ENCODE peak calls at places on chromosomes 12 and 14, in four cellular contexts. One of them, this sample, is unnamed.
A peak's percentile ranks its signal among the peaks of the same experiment; 100 is the strongest.

GRCh38 chr12:125124320-125124966 is 59.2 kb downstream of the AACS start:
- DNase-seq in PC-3: peak; percentile 85
- DNase-seq in IMR-90: no peak
- DNase-seq in CD4-positive, CD25-positive, alpha-beta regulatory T cell: no peak
- DNase-seq in this sample: no peak

GRCh38 chr12:47082963-47083621 is 3.3 kb upstream of the AMIGO2 start:
- DNase-seq in PC-3: peak; percentile 96
- DNase-seq in IMR-90: peak; percentile 95
- DNase-seq in CD4-positive, CD25-positive, alpha-beta regulatory T cell: no peak
- DNase-seq in this sample: no peak

GRCh38 chr12:5487971-5488955 is 56.4 kb downstream of the NTF3 start:
- DNase-seq in CD4-positive, CD25-positive, alpha-beta regulatory T cell: no peak
- DNase-seq in IMR-90: peak; percentile 89
- DNase-seq in PC-3: no peak
- DNase-seq in this sample: no peak

GRCh38 chr12:111150476-111150875 is 218.4 kb downstream of the PHETA1 start:
- DNase-seq in CD4-positive, CD25-positive, alpha-beta regulatory T cell: no peak
- DNase-seq in IMR-90: no peak
- DNase-seq in PC-3: no peak
- DNase-seq in this sample: no peak

GRCh38 chr12:106213721-106214121 is 34.1 kb downstream of the CKAP4 start:
- DNase-seq in IMR-90: no peak
- DNase-seq in CD4-positive, CD25-positive, alpha-beta regulatory T cell: no peak
- DNase-seq in PC-3: no peak
- DNase-seq in this sample: no peak

GRCh38 chr14:99035712-99036593 is 236.0 kb downstream of the BCL11B start:
- DNase-seq in IMR-90: peak; percentile 43
- DNase-seq in CD4-positive, CD25-positive, alpha-beta regulatory T cell: no peak
- DNase-seq in PC-3: peak; percentile 53
- DNase-seq in this sample: no peak

GRCh38 chr12:130792926-130793849 is 45.9 kb downstream of the STX2 start:
- DNase-seq in IMR-90: no peak
- DNase-seq in CD4-positive, CD25-positive, alpha-beta regulatory T cell: no peak
- DNase-seq in PC-3: no peak
- DNase-seq in this sample: no peak

GRCh38 chr14:105069887-105070759 is 4.9 kb upstream of the GPR132 start:
- DNase-seq in IMR-90: peak; percentile 33
- DNase-seq in PC-3: no peak
- DNase-seq in CD4-positive, CD25-positive, alpha-beta regulatory T cell: peak; percentile 39
- DNase-seq in this sample: no peak

GRCh38 chr14:23078692-23079116 is 16.2 kb downstream of the ACIN1 start:
- DNase-seq in PC-3: peak; percentile 96
- DNase-seq in CD4-positive, CD25-positive, alpha-beta regulatory T cell: no peak
- DNase-seq in IMR-90: peak; percentile 98
- DNase-seq in this sample: no peak

GRCh38 chr14:75077794-75078193 is 8.4 kb downstream of the ZC2HC1C start:
- DNase-seq in CD4-positive, CD25-positive, alpha-beta regulatory T cell: no peak
- DNase-seq in PC-3: no peak
- DNase-seq in IMR-90: no peak
- DNase-seq in this sample: no peak

GRCh38 chr14:77641534-77642341 is 25.3 kb upstream of the SPTLC2 start:
- DNase-seq in PC-3: peak; percentile 39
- DNase-seq in CD4-positive, CD25-positive, alpha-beta regulatory T cell: peak; percentile 73
- DNase-seq in IMR-90: peak; percentile 47
- DNase-seq in this sample: no peak

GRCh38 chr12:75471928-75472865 is 8.4 kb upstream of the GLIPR1 start:
- DNase-seq in CD4-positive, CD25-positive, alpha-beta regulatory T cell: no peak
- DNase-seq in PC-3: no peak
- DNase-seq in IMR-90: no peak
- DNase-seq in this sample: no peak

GRCh38 chr12:22100952-22101748 is 55.1 kb downstream of the CMAS start:
- DNase-seq in PC-3: peak; percentile 46
- DNase-seq in IMR-90: peak; percentile 73
- DNase-seq in CD4-positive, CD25-positive, alpha-beta regulatory T cell: peak; percentile 77
- DNase-seq in this sample: peak; percentile 56

GRCh38 chr12:85765443-85765842 is 70.8 kb downstream of the RASSF9 start:
- DNase-seq in PC-3: no peak
- DNase-seq in CD4-positive, CD25-positive, alpha-beta regulatory T cell: no peak
- DNase-seq in IMR-90: no peak
- DNase-seq in this sample: no peak

GRCh38 chr12:2679816-2680675 is 114.7 kb upstream of the FKBP4 start:
- DNase-seq in CD4-positive, CD25-positive, alpha-beta regulatory T cell: no peak
- DNase-seq in PC-3: no peak
- DNase-seq in IMR-90: no peak
- DNase-seq in this sample: no peak

GRCh38 chr14:72774141-72774540 is 119.8 kb downstream of the DPF3 start:
- DNase-seq in PC-3: no peak
- DNase-seq in IMR-90: no peak
- DNase-seq in CD4-positive, CD25-positive, alpha-beta regulatory T cell: no peak
- DNase-seq in this sample: no peak

GRCh38 chr12:49933793-49934192 is 16.7 kb upstream of the AQP2 start:
- DNase-seq in CD4-positive, CD25-positive, alpha-beta regulatory T cell: no peak
- DNase-seq in IMR-90: peak; percentile 67
- DNase-seq in PC-3: peak; percentile 12
- DNase-seq in this sample: no peak

GRCh38 chr12:91423336-91424050 is 240.9 kb upstream of the DCN start:
- DNase-seq in CD4-positive, CD25-positive, alpha-beta regulatory T cell: no peak
- DNase-seq in IMR-90: no peak
- DNase-seq in PC-3: no peak
- DNase-seq in this sample: no peak

GRCh38 chr14:58808828-58809227 is 171.1 kb downstream of the DACT1 start:
- DNase-seq in IMR-90: peak; percentile 43
- DNase-seq in CD4-positive, CD25-positive, alpha-beta regulatory T cell: no peak
- DNase-seq in PC-3: peak; percentile 87
- DNase-seq in this sample: no peak

GRCh38 chr14:39005044-39005736 is 97.8 kb downstream of the SEC23A start:
- DNase-seq in PC-3: no peak
- DNase-seq in IMR-90: peak; percentile 56
- DNase-seq in CD4-positive, CD25-positive, alpha-beta regulatory T cell: no peak
- DNase-seq in this sample: no peak

GRCh38 chr12:115916910-115917668 is 360.4 kb downstream of the MED13L start:
- DNase-seq in CD4-positive, CD25-positive, alpha-beta regulatory T cell: peak; percentile 57
- DNase-seq in IMR-90: no peak
- DNase-seq in PC-3: peak; percentile 83
- DNase-seq in this sample: peak; percentile 19

GRCh38 chr14:100692256-100692655 is 34.4 kb upstream of the DLK1 start:
- DNase-seq in PC-3: no peak
- DNase-seq in IMR-90: no peak
- DNase-seq in CD4-positive, CD25-positive, alpha-beta regulatory T cell: no peak
- DNase-seq in this sample: no peak
- H3K4me3 ChIP-seq in PC-3: peak overlapping the region; percentile 58
- H3K4me3 ChIP-seq in IMR-90: no peak overlapping the region
- H3K4me3 ChIP-seq in CD4-positive, CD25-positive, alpha-beta regulatory T cell: no peak overlapping the region
- H3K4me3 ChIP-seq in this sample: no peak overlapping the region

GRCh38 chr14:64294672-64295413 is 672 bp upstream of the ESR2 start:
- DNase-seq in IMR-90: peak; percentile 53
- DNase-seq in PC-3: peak; percentile 78
- DNase-seq in CD4-positive, CD25-positive, alpha-beta regulatory T cell: peak; percentile 82
- DNase-seq in this sample: peak; percentile 35

GRCh38 chr14:64296561-64296960 is 2.4 kb upstream of the ESR2 start:
- DNase-seq in IMR-90: peak; percentile 15
- DNase-seq in CD4-positive, CD25-positive, alpha-beta regulatory T cell: peak; percentile 42
- DNase-seq in PC-3: peak; percentile 56
- DNase-seq in this sample: no peak

GRCh38 chr14:64289571-64289970 is 4.6 kb downstream of the ESR2 start:
- DNase-seq in CD4-positive, CD25-positive, alpha-beta regulatory T cell: no peak
- DNase-seq in PC-3: no peak
- DNase-seq in IMR-90: no peak
- DNase-seq in this sample: no peak

GRCh38 chr14:64292197-64292596 is 2.0 kb downstream of the ESR2 start:
- DNase-seq in IMR-90: no peak
- DNase-seq in CD4-positive, CD25-positive, alpha-beta regulatory T cell: no peak
- DNase-seq in PC-3: no peak
- DNase-seq in this sample: no peak

GRCh38 chr14:64293976-64294671 is at the start of gene ESR2:
- DNase-seq in IMR-90: peak; percentile 36
- DNase-seq in PC-3: peak; percentile 29
- DNase-seq in CD4-positive, CD25-positive, alpha-beta regulatory T cell: peak; percentile 46
- DNase-seq in this sample: no peak
- H3K4me3 ChIP-seq in IMR-90: peak within 1 kb of the TSS; percentile 42
- H3K4me3 ChIP-seq in PC-3: peak within 1 kb of the TSS; percentile 66
- H3K4me3 ChIP-seq in CD4-positive, CD25-positive, alpha-beta regulatory T cell: peak within 1 kb of the TSS; percentile 72
- H3K4me3 ChIP-seq in this sample: peak within 1 kb of the TSS; percentile 47

GRCh38 chr14:96761066-96761465 is 36.1 kb upstream of the VRK1 start:
- DNase-seq in CD4-positive, CD25-positive, alpha-beta regulatory T cell: no peak
- DNase-seq in PC-3: no peak
- DNase-seq in IMR-90: no peak
- DNase-seq in this sample: no peak

GRCh38 chr14:96757456-96757855 is 39.7 kb upstream of the VRK1 start:
- DNase-seq in IMR-90: no peak
- DNase-seq in CD4-positive, CD25-positive, alpha-beta regulatory T cell: no peak
- DNase-seq in PC-3: no peak
- DNase-seq in this sample: no peak

GRCh38 chr14:96764012-96764411 is 33.2 kb upstream of the VRK1 start:
- DNase-seq in CD4-positive, CD25-positive, alpha-beta regulatory T cell: no peak
- DNase-seq in IMR-90: no peak
- DNase-seq in PC-3: no peak
- DNase-seq in this sample: no peak

GRCh38 chr14:96756745-96757144 is 40.4 kb upstream of the VRK1 start:
- DNase-seq in CD4-positive, CD25-positive, alpha-beta regulatory T cell: no peak
- DNase-seq in PC-3: no peak
- DNase-seq in IMR-90: no peak
- DNase-seq in this sample: no peak

GRCh38 chr14:96762650-96763049 is 34.5 kb upstream of the VRK1 start:
- DNase-seq in IMR-90: peak; percentile 58
- DNase-seq in CD4-positive, CD25-positive, alpha-beta regulatory T cell: peak; percentile 75
- DNase-seq in PC-3: peak; percentile 78
- DNase-seq in this sample: peak; percentile 76
- H3K4me3 ChIP-seq in IMR-90: no peak overlapping the region
- H3K4me3 ChIP-seq in CD4-positive, CD25-positive, alpha-beta regulatory T cell: peak overlapping the region; percentile 13
- H3K4me3 ChIP-seq in PC-3: no peak overlapping the region
- H3K4me3 ChIP-seq in this sample: peak overlapping the region; percentile 42

GRCh38 chr14:52792097-52792415 is 649 bp upstream of the GNPNAT1 start:
- DNase-seq in IMR-90: no peak
- DNase-seq in PC-3: no peak
- DNase-seq in CD4-positive, CD25-positive, alpha-beta regulatory T cell: no peak
- DNase-seq in this sample: no peak
- H3K4me3 ChIP-seq in IMR-90: peak overlapping the region; percentile 54
- H3K4me3 ChIP-seq in PC-3: peak overlapping the region; percentile 63
- H3K4me3 ChIP-seq in CD4-positive, CD25-positive, alpha-beta regulatory T cell: peak overlapping the region; percentile 75
- H3K4me3 ChIP-seq in this sample: peak overlapping the region; percentile 40

GRCh38 chr12:55039761-55040160 is 20.0 kb downstream of the NEUROD4 start:
- DNase-seq in PC-3: no peak
- DNase-seq in CD4-positive, CD25-positive, alpha-beta regulatory T cell: no peak
- DNase-seq in IMR-90: no peak
- DNase-seq in this sample: no peak

GRCh38 chr12:55037349-55037748 is 17.6 kb downstream of the NEUROD4 start:
- DNase-seq in PC-3: no peak
- DNase-seq in CD4-positive, CD25-positive, alpha-beta regulatory T cell: no peak
- DNase-seq in IMR-90: no peak
- DNase-seq in this sample: no peak

GRCh38 chr12:55041651-55042050 is 21.9 kb downstream of the NEUROD4 start:
- DNase-seq in PC-3: no peak
- DNase-seq in CD4-positive, CD25-positive, alpha-beta regulatory T cell: no peak
- DNase-seq in IMR-90: no peak
- DNase-seq in this sample: no peak

GRCh38 chr12:55034218-55034617 is 14.4 kb downstream of the NEUROD4 start:
- DNase-seq in PC-3: no peak
- DNase-seq in IMR-90: no peak
- DNase-seq in CD4-positive, CD25-positive, alpha-beta regulatory T cell: no peak
- DNase-seq in this sample: no peak

GRCh38 chr12:55036326-55036725 is 16.6 kb downstream of the NEUROD4 start:
- DNase-seq in IMR-90: no peak
- DNase-seq in CD4-positive, CD25-positive, alpha-beta regulatory T cell: peak; percentile 16
- DNase-seq in PC-3: no peak
- DNase-seq in this sample: peak; percentile 18
- H3K4me3 ChIP-seq in IMR-90: no peak overlapping the region
- H3K4me3 ChIP-seq in CD4-positive, CD25-positive, alpha-beta regulatory T cell: peak overlapping the region; percentile 60
- H3K4me3 ChIP-seq in PC-3: no peak overlapping the region
- H3K4me3 ChIP-seq in this sample: no peak overlapping the region

DNA sequence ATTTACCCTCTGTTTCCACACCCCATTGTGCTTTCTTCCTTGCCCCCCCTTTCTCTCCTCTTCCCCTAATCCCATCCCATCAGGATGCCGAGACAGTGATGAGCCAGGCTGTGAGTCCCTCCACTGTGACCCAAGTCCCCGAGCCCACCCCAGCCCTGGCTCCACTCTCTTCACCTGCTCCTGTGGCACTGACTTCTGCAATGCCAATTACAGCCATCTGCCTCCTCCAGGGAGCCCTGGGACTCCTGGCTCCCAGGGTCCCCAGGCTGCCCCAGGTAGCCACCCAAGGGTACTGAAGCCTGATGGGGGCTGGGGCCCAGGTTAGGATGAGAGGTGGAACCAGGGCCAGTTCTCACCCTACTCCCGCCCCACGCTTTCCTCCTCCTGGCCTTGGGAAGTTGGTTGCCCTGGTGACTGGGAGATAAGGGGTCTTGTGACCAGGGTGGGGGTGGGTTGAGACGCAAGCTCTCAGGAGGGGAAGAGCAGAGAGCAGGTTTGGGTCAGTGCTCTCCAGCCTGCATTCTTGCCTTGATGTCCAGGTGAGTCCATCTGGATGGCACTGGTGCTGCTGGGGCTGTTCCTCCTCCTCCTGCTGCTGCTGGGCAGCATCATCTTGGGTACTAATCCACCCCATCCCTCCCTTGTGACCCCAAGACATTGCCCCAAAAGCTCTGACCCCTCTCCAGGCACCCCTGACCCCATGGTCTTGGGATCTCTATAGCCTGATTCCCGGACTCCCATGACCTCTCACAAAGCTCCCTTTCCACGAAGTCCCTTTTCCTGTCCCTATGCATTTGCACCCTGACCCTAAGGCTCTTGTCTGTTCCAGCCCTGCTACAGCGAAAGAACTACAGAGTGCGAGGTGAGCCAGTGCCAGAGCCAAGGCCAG is 1.2 kb downstream of the AMHR2 start:
- DNase-seq in PC-3: no peak
- DNase-seq in CD4-positive, CD25-positive, alpha-beta regulatory T cell: no peak
- DNase-seq in IMR-90: no peak
- DNase-seq in this sample: no peak
- H3K4me3 ChIP-seq in PC-3: no peak overlapping the region
- H3K4me3 ChIP-seq in CD4-positive, CD25-positive, alpha-beta regulatory T cell: no peak overlapping the region
- H3K4me3 ChIP-seq in IMR-90: no peak overlapping the region
- H3K4me3 ChIP-seq in this sample: no peak overlapping the region

GRCh38 chr12:96196781-96197180 is 2.6 kb downstream of the ELK3 start:
- DNase-seq in PC-3: peak; percentile 70
- DNase-seq in IMR-90: peak; percentile 51
- DNase-seq in CD4-positive, CD25-positive, alpha-beta regulatory T cell: peak; percentile 66
- DNase-seq in this sample: no peak
- H3K4me3 ChIP-seq in PC-3: peak overlapping the region; percentile 96
- H3K4me3 ChIP-seq in IMR-90: peak overlapping the region; percentile 14
- H3K4me3 ChIP-seq in CD4-positive, CD25-positive, alpha-beta regulatory T cell: peak overlapping the region; percentile 92
- H3K4me3 ChIP-seq in this sample: no peak overlapping the region